ENCODE peak calls at places on chromosomes 12 and 14, in eight cellular contexts. One of them, this sample, is unnamed.

GRCh38 chr12:50242751-50243191 is 40.5 kb downstream of the LIMA1 start:
- DNase-seq in esophagus squamous epithelium: no peak
- DNase-seq in stimulated activated CD8-positive, alpha-beta memory T cell treated with anti-CD3 and anti-CD28 coated beads, Interleukin-4, amount 100 ng/mL, for 4 hours: no peak
- DNase-seq in ureter: no peak
- DNase-seq in hypothalamus: no peak
- DNase-seq in stimulated activated CD4-positive, alpha-beta T cell treated with anti-CD3 and anti-CD28 coated beads, Interleukin-12 subunit alpha, Interleukin-12 subunit beta, amount 100 ng/mL, for 4 hours: no peak
- DNase-seq in EL: peak
- DNase-seq in GM12865: no peak
- DNase-seq in this sample: no peak

GRCh38 chr12:44774815-44775411 is 101.2 kb downstream of the NELL2 start:
- DNase-seq in esophagus squamous epithelium: no peak
- DNase-seq in stimulated activated CD8-positive, alpha-beta memory T cell treated with anti-CD3 and anti-CD28 coated beads, Interleukin-4, amount 100 ng/mL, for 4 hours: peak
- DNase-seq in ureter: no peak
- DNase-seq in hypothalamus: no peak
- DNase-seq in stimulated activated CD4-positive, alpha-beta T cell treated with anti-CD3 and anti-CD28 coated beads, Interleukin-12 subunit alpha, Interleukin-12 subunit beta, amount 100 ng/mL, for 4 hours: peak
- DNase-seq in EL: peak
- DNase-seq in GM12865: peak
- DNase-seq in this sample: peak

GRCh38 chr12:54136844-54137580 is 51.8 kb downstream of the SMUG1 start:
- DNase-seq in esophagus squamous epithelium: no peak
- DNase-seq in stimulated activated CD8-positive, alpha-beta memory T cell treated with anti-CD3 and anti-CD28 coated beads, Interleukin-4, amount 100 ng/mL, for 4 hours: no peak
- DNase-seq in ureter: no peak
- DNase-seq in hypothalamus: no peak
- DNase-seq in stimulated activated CD4-positive, alpha-beta T cell treated with anti-CD3 and anti-CD28 coated beads, Interleukin-12 subunit alpha, Interleukin-12 subunit beta, amount 100 ng/mL, for 4 hours: no peak
- DNase-seq in EL: peak
- DNase-seq in GM12865: no peak
- DNase-seq in this sample: no peak

GRCh38 chr14:88168498-88169165 is 154.4 kb downstream of the KCNK10 start:
- DNase-seq in esophagus squamous epithelium: no peak
- DNase-seq in stimulated activated CD8-positive, alpha-beta memory T cell treated with anti-CD3 and anti-CD28 coated beads, Interleukin-4, amount 100 ng/mL, for 4 hours: peak
- DNase-seq in ureter: no peak
- DNase-seq in hypothalamus: no peak
- DNase-seq in stimulated activated CD4-positive, alpha-beta T cell treated with anti-CD3 and anti-CD28 coated beads, Interleukin-12 subunit alpha, Interleukin-12 subunit beta, amount 100 ng/mL, for 4 hours: peak
- DNase-seq in EL: peak
- DNase-seq in GM12865: peak
- DNase-seq in this sample: peak

GRCh38 chr14:30994681-30995620 is 30.5 kb upstream of the AP4S1 start:
- DNase-seq in esophagus squamous epithelium: no peak
- DNase-seq in stimulated activated CD8-positive, alpha-beta memory T cell treated with anti-CD3 and anti-CD28 coated beads, Interleukin-4, amount 100 ng/mL, for 4 hours: no peak
- DNase-seq in ureter: no peak
- DNase-seq in hypothalamus: no peak
- DNase-seq in stimulated activated CD4-positive, alpha-beta T cell treated with anti-CD3 and anti-CD28 coated beads, Interleukin-12 subunit alpha, Interleukin-12 subunit beta, amount 100 ng/mL, for 4 hours: no peak
- DNase-seq in EL: peak
- DNase-seq in GM12865: peak
- DNase-seq in this sample: no peak

GRCh38 chr12:89856431-89856830 is 147.8 kb upstream of the ATP2B1 start:
- DNase-seq in esophagus squamous epithelium: no peak
- DNase-seq in stimulated activated CD8-positive, alpha-beta memory T cell treated with anti-CD3 and anti-CD28 coated beads, Interleukin-4, amount 100 ng/mL, for 4 hours: no peak
- DNase-seq in ureter: no peak
- DNase-seq in hypothalamus: no peak
- DNase-seq in stimulated activated CD4-positive, alpha-beta T cell treated with anti-CD3 and anti-CD28 coated beads, Interleukin-12 subunit alpha, Interleukin-12 subunit beta, amount 100 ng/mL, for 4 hours: no peak
- DNase-seq in EL: peak
- DNase-seq in GM12865: peak
- DNase-seq in this sample: no peak

GRCh38 chr12:13000935-13001724 is 1.1 kb upstream of the HEBP1 start:
- DNase-seq in esophagus squamous epithelium: peak
- DNase-seq in stimulated activated CD8-positive, alpha-beta memory T cell treated with anti-CD3 and anti-CD28 coated beads, Interleukin-4, amount 100 ng/mL, for 4 hours: peak
- DNase-seq in ureter: no peak
- DNase-seq in hypothalamus: peak
- DNase-seq in stimulated activated CD4-positive, alpha-beta T cell treated with anti-CD3 and anti-CD28 coated beads, Interleukin-12 subunit alpha, Interleukin-12 subunit beta, amount 100 ng/mL, for 4 hours: peak
- DNase-seq in EL: peak
- DNase-seq in GM12865: peak
- DNase-seq in this sample: peak

GRCh38 chr12:49967777-49968250 is 4.9 kb upstream of the AQP6 start:
- DNase-seq in esophagus squamous epithelium: no peak
- DNase-seq in stimulated activated CD8-positive, alpha-beta memory T cell treated with anti-CD3 and anti-CD28 coated beads, Interleukin-4, amount 100 ng/mL, for 4 hours: no peak
- DNase-seq in ureter: no peak
- DNase-seq in hypothalamus: no peak
- DNase-seq in stimulated activated CD4-positive, alpha-beta T cell treated with anti-CD3 and anti-CD28 coated beads, Interleukin-12 subunit alpha, Interleukin-12 subunit beta, amount 100 ng/mL, for 4 hours: no peak
- DNase-seq in EL: no peak
- DNase-seq in GM12865: no peak
- DNase-seq in this sample: no peak

GRCh38 chr12:112031472-112031871 is 18.2 kb downstream of the ERP29 start:
- DNase-seq in esophagus squamous epithelium: no peak
- DNase-seq in stimulated activated CD8-positive, alpha-beta memory T cell treated with anti-CD3 and anti-CD28 coated beads, Interleukin-4, amount 100 ng/mL, for 4 hours: no peak
- DNase-seq in ureter: no peak
- DNase-seq in hypothalamus: no peak
- DNase-seq in stimulated activated CD4-positive, alpha-beta T cell treated with anti-CD3 and anti-CD28 coated beads, Interleukin-12 subunit alpha, Interleukin-12 subunit beta, amount 100 ng/mL, for 4 hours: no peak
- DNase-seq in EL: no peak
- DNase-seq in GM12865: no peak
- DNase-seq in this sample: no peak

GRCh38 chr14:67943947-67944346 is 124.4 kb downstream of the RAD51B start:
- DNase-seq in esophagus squamous epithelium: no peak
- DNase-seq in stimulated activated CD8-positive, alpha-beta memory T cell treated with anti-CD3 and anti-CD28 coated beads, Interleukin-4, amount 100 ng/mL, for 4 hours: peak
- DNase-seq in ureter: peak
- DNase-seq in hypothalamus: no peak
- DNase-seq in stimulated activated CD4-positive, alpha-beta T cell treated with anti-CD3 and anti-CD28 coated beads, Interleukin-12 subunit alpha, Interleukin-12 subunit beta, amount 100 ng/mL, for 4 hours: peak
- DNase-seq in EL: peak
- DNase-seq in GM12865: peak
- DNase-seq in this sample: peak

GRCh38 chr12:114687802-114688201 is 3.8 kb upstream of the TBX3 start:
- DNase-seq in esophagus squamous epithelium: no peak
- DNase-seq in stimulated activated CD8-positive, alpha-beta memory T cell treated with anti-CD3 and anti-CD28 coated beads, Interleukin-4, amount 100 ng/mL, for 4 hours: no peak
- DNase-seq in ureter: no peak
- DNase-seq in hypothalamus: no peak
- DNase-seq in stimulated activated CD4-positive, alpha-beta T cell treated with anti-CD3 and anti-CD28 coated beads, Interleukin-12 subunit alpha, Interleukin-12 subunit beta, amount 100 ng/mL, for 4 hours: no peak
- DNase-seq in EL: peak
- DNase-seq in GM12865: no peak
- DNase-seq in this sample: no peak

GRCh38 chr14:89721991-89722390 is 232.5 kb downstream of the EFCAB11 start:
- DNase-seq in esophagus squamous epithelium: no peak
- DNase-seq in stimulated activated CD8-positive, alpha-beta memory T cell treated with anti-CD3 and anti-CD28 coated beads, Interleukin-4, amount 100 ng/mL, for 4 hours: no peak
- DNase-seq in ureter: no peak
- DNase-seq in hypothalamus: no peak
- DNase-seq in stimulated activated CD4-positive, alpha-beta T cell treated with anti-CD3 and anti-CD28 coated beads, Interleukin-12 subunit alpha, Interleukin-12 subunit beta, amount 100 ng/mL, for 4 hours: no peak
- DNase-seq in EL: no peak
- DNase-seq in GM12865: no peak
- DNase-seq in this sample: no peak

GRCh38 chr14:50631408-50631821 is 36.7 kb downstream of the SAV1 start:
- DNase-seq in esophagus squamous epithelium: no peak
- DNase-seq in stimulated activated CD8-positive, alpha-beta memory T cell treated with anti-CD3 and anti-CD28 coated beads, Interleukin-4, amount 100 ng/mL, for 4 hours: no peak
- DNase-seq in ureter: no peak
- DNase-seq in hypothalamus: no peak
- DNase-seq in stimulated activated CD4-positive, alpha-beta T cell treated with anti-CD3 and anti-CD28 coated beads, Interleukin-12 subunit alpha, Interleukin-12 subunit beta, amount 100 ng/mL, for 4 hours: no peak
- DNase-seq in EL: no peak
- DNase-seq in GM12865: no peak
- DNase-seq in this sample: peak

GRCh38 chr12:96420255-96420930 is 20.2 kb upstream of the CDK17 start:
- DNase-seq in esophagus squamous epithelium: no peak
- DNase-seq in stimulated activated CD8-positive, alpha-beta memory T cell treated with anti-CD3 and anti-CD28 coated beads, Interleukin-4, amount 100 ng/mL, for 4 hours: no peak
- DNase-seq in ureter: no peak
- DNase-seq in hypothalamus: no peak
- DNase-seq in stimulated activated CD4-positive, alpha-beta T cell treated with anti-CD3 and anti-CD28 coated beads, Interleukin-12 subunit alpha, Interleukin-12 subunit beta, amount 100 ng/mL, for 4 hours: no peak
- DNase-seq in EL: no peak
- DNase-seq in GM12865: no peak
- DNase-seq in this sample: no peak

GRCh38 chr12:95440401-95440800 is 33.6 kb upstream of the METAP2 start:
- DNase-seq in esophagus squamous epithelium: no peak
- DNase-seq in stimulated activated CD8-positive, alpha-beta memory T cell treated with anti-CD3 and anti-CD28 coated beads, Interleukin-4, amount 100 ng/mL, for 4 hours: no peak
- DNase-seq in ureter: no peak
- DNase-seq in hypothalamus: no peak
- DNase-seq in stimulated activated CD4-positive, alpha-beta T cell treated with anti-CD3 and anti-CD28 coated beads, Interleukin-12 subunit alpha, Interleukin-12 subunit beta, amount 100 ng/mL, for 4 hours: no peak
- DNase-seq in EL: peak
- DNase-seq in GM12865: no peak
- DNase-seq in this sample: no peak

GRCh38 chr12:42119085-42119633 is 25.5 kb downstream of the GXYLT1 start:
- DNase-seq in esophagus squamous epithelium: no peak
- DNase-seq in stimulated activated CD8-positive, alpha-beta memory T cell treated with anti-CD3 and anti-CD28 coated beads, Interleukin-4, amount 100 ng/mL, for 4 hours: no peak
- DNase-seq in ureter: no peak
- DNase-seq in hypothalamus: no peak
- DNase-seq in stimulated activated CD4-positive, alpha-beta T cell treated with anti-CD3 and anti-CD28 coated beads, Interleukin-12 subunit alpha, Interleukin-12 subunit beta, amount 100 ng/mL, for 4 hours: no peak
- DNase-seq in EL: peak
- DNase-seq in GM12865: peak
- DNase-seq in this sample: no peak

GRCh38 chr12:70648191-70648590 is 11.0 kb upstream of the PTPRB start:
- DNase-seq in esophagus squamous epithelium: no peak
- DNase-seq in stimulated activated CD8-positive, alpha-beta memory T cell treated with anti-CD3 and anti-CD28 coated beads, Interleukin-4, amount 100 ng/mL, for 4 hours: no peak
- DNase-seq in ureter: no peak
- DNase-seq in hypothalamus: no peak
- DNase-seq in stimulated activated CD4-positive, alpha-beta T cell treated with anti-CD3 and anti-CD28 coated beads, Interleukin-12 subunit alpha, Interleukin-12 subunit beta, amount 100 ng/mL, for 4 hours: no peak
- DNase-seq in EL: no peak
- DNase-seq in GM12865: no peak
- DNase-seq in this sample: no peak

GRCh38 chr12:115060477-115061168 is 376.6 kb upstream of the TBX3 start:
- DNase-seq in esophagus squamous epithelium: no peak
- DNase-seq in stimulated activated CD8-positive, alpha-beta memory T cell treated with anti-CD3 and anti-CD28 coated beads, Interleukin-4, amount 100 ng/mL, for 4 hours: no peak
- DNase-seq in ureter: no peak
- DNase-seq in hypothalamus: no peak
- DNase-seq in stimulated activated CD4-positive, alpha-beta T cell treated with anti-CD3 and anti-CD28 coated beads, Interleukin-12 subunit alpha, Interleukin-12 subunit beta, amount 100 ng/mL, for 4 hours: no peak
- DNase-seq in EL: no peak
- DNase-seq in GM12865: no peak
- DNase-seq in this sample: no peak

This sample was measured in cerebellar cortex.